ENCODE peak calls at places on chromosomes 13 and 19, in six cellular contexts. H is right lobe of liver, F is mammary epithelial cell, N is IMR-90, E is tibial nerve, D is cardiac muscle cell. Q is an unnamed sample.

GRCh38 chr13:111319998-111320911 is at the start of gene TEX29:
- DNase-seq in H (no peak), D (no peak), F (no peak), E (no peak), N (no peak), Q (no peak)

GRCh38 chr19:58569191-58569942 is 3.8 kb downstream of the MZF1 start:
- DNase-seq in H (peak; percentile 42), N (no peak), F (no peak), E (peak; percentile 6), D (no peak), Q (no peak)

GRCh38 chr13:80562423-80562822 is 221.5 kb upstream of the SPRY2 start:
- DNase-seq in D (no peak), N (no peak), E (no peak), F (no peak), H (no peak), Q (no peak)

GRCh38 chr19:43636121-43636683 is 3.4 kb downstream of the CADM4 start:
- DNase-seq in E (no peak), D (no peak), F (no peak), N (no peak), H (no peak), Q (no peak)

GRCh38 chr19:54707932-54708331 is 16.3 kb upstream of the KIR3DL3 start:
- DNase-seq in N (no peak), D (no peak), E (no peak), H (no peak), F (no peak), Q (no peak)

GRCh38 chr13:114143806-114144605 is 11.6 kb upstream of the RASA3 start:
- DNase-seq in F (no peak), E (no peak), D (no peak), H (peak; percentile 38), N (no peak), Q (no peak)

GRCh38 chr13:111494641-111495040 is 174.2 kb downstream of the TEX29 start:
- DNase-seq in E (no peak), H (peak; percentile 14), F (no peak), N (no peak), D (no peak), Q (no peak)

GRCh38 chr19:19508217-19508616 is 7.1 kb downstream of the TSSK6 start:
- DNase-seq in E (no peak), F (no peak), N (no peak), D (no peak), H (no peak), Q (no peak)

GRCh38 chr13:60220072-60220471 is 56.3 kb upstream of the DIAPH3 start:
- DNase-seq in N (no peak), F (no peak), E (no peak), H (no peak), D (no peak), Q (no peak)

GRCh38 chr19:11105014-11105636 is 15.9 kb downstream of the LDLR start:
- DNase-seq in D (no peak), N (no peak), H (no peak), E (no peak), F (no peak), Q (no peak)

GRCh38 chr13:112855859-112856258 is 113.2 kb upstream of the MCF2L start:
- DNase-seq in D (no peak), H (no peak), F (no peak), N (no peak), E (no peak), Q (no peak)
- H3K27ac ChIP-seq in D (no peak overlapping the region), H (no peak overlapping the region), F (no peak overlapping the region), N (no peak overlapping the region), E (no peak overlapping the region), Q (no peak overlapping the region)

DNA sequence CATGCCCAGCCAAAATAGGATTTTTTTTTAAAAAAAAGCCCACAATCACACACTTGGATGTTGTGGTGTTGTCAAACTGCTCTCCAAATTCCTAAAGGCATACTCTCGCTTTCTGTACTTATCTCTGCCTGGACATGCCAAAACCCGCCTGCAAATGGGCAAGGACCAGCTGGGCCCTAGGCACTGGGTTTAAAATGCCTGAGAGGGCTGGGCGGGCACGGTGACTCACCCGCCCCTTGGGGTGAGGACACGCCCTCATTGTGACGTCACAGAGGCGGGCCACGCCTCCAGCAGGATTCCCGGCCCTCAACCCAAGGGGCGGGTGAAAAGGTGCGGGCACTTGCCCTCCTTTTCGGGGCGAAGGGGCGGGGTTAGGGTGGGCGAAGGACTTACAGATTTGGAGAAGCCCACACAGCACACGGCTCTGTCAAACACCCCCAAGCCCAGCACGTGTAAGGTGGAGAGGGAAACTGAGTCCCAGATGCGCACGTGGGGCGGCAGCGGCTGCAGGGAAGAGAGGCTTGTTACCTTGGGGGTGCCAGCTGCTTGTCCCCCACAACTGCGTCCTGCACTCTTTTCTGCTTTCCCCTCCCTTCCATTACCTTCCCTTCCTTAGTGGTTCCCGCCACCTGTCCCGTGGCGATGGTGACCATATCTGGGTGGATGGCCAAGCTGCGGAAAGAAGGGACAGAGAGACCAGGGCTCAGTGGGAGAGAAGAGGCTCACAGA is 6.6 kb downstream of the EML2 start:
- DNase-seq in H (no peak), D (peak; percentile 94), N (peak; percentile 89), F (peak; percentile 98), E (no peak), Q (peak; percentile 92)
- H3K4me1 ChIP-seq in H (no peaks in the 10 kb centered on the region), D (no peaks in the 10 kb centered on the region), N (peaks cover 14% of the 10 kb centered on the region), F (peaks cover 28% of the 10 kb centered on the region), E (no peaks in the 10 kb centered on the region), Q (peaks cover 34% of the 10 kb centered on the region)

GRCh38 chr13:97875218-97875617 is 78.3 kb upstream of the IPO5 start:
- DNase-seq in F (no peak), N (no peak), H (no peak), E (no peak), D (no peak), Q (no peak)
- H3K4me3 ChIP-seq in F (no peak overlapping the region), N (no peak overlapping the region), H (no peak overlapping the region), E (no peak overlapping the region), D (no peak overlapping the region), Q (no peak overlapping the region)

DNA sequence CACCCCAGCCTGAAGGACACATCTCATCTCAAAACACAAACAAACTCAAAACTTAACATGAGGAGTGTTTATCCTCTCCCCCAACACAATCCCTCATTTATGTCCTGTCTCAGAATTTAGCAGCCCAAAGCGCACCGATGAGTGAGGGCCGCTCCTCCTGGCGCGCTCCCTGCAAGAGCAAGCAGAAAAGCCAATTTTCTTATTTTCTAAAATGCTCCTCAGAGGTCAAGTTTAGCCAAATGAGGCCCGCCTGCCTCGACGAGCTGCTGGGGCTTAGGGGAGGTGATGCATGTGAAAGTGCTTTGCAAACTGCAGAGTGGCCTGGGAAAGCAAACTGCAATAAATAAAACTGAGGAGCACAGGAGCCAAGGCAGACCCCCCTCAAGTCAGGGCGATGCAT is 28.9 kb downstream of the CAPS start:
- DNase-seq in F (no peak), E (no peak), D (no peak), H (no peak), N (no peak), Q (no peak)
- H3K27ac ChIP-seq in F (no peak overlapping the region), E (no peak overlapping the region), D (no peak overlapping the region), H (no peak overlapping the region), N (peak overlapping the region; percentile 83), Q (no peak overlapping the region)

GRCh38 chr19:13026478-13026999 is 31.3 kb downstream of the NFIX start:
- DNase-seq in D (peak; percentile 45), H (peak; percentile 76), E (no peak), N (peak; percentile 57), F (peak; percentile 67), Q (no peak)
- H3K4me1 ChIP-seq in D (peaks cover 4% of the 10 kb centered on the region), H (peaks cover 45% of the 10 kb centered on the region), E (peaks cover 54% of the 10 kb centered on the region), N (peaks cover 33% of the 10 kb centered on the region), F (peaks cover 69% of the 10 kb centered on the region), Q (peaks cover 46% of the 10 kb centered on the region)

GRCh38 chr13:99980201-99981114 is 1.1 kb upstream of the ZIC2 start:
- DNase-seq in N (peak; percentile 43), D (peak; percentile 71), H (peak; percentile 81), F (peak; percentile 76), E (no peak), Q (peak; percentile 96)

GRCh38 chr13:99981115-99982020 is at the start of gene ZIC2:
- DNase-seq in F (peak; percentile 60), D (peak; percentile 34), H (no peak), N (no peak), E (no peak), Q (peak; percentile 89)

GRCh38 chr13:99983401-99984133 is 2.0 kb downstream of the ZIC2 start:
- DNase-seq in N (no peak), E (no peak), H (no peak), F (no peak), D (no peak), Q (no peak)

GRCh38 chr13:99982741-99983400 is 1.3 kb downstream of the ZIC2 start:
- DNase-seq in N (no peak), D (no peak), F (no peak), E (no peak), H (no peak), Q (peak; percentile 71)

DNA sequence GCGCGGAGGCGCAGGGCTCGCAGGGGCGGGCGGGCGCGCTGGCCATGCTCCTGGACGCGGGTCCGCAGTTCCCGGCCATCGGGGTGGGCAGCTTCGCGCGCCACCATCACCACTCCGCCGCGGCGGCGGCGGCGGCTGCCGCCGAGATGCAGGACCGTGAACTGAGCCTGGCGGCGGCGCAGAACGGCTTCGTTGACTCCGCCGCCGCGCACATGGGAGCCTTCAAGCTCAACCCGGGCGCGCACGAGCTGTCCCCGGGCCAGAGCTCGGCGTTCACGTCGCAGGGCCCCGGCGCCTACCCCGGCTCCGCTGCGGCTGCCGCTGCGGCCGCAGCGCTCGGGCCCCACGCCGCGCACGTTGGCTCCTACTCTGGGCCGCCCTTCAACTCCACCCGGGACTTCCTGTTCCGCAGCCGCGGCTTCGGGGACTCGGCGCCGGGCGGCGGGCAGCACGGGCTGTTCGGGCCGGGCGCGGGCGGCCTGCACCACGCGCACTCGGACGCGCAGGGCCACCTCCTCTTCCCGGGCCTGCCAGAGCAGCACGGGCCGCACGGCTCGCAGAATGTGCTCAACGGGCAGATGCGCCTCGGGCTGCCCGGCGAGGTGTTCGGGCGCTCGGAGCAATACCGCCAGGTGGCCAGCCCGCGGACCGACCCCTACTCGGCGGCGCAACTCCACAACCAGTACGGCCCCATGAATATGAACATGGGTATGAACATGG is 597 bp downstream of the ZIC2 start:
- DNase-seq in D (no peak), F (peak; percentile 51), N (no peak), H (no peak), E (no peak), Q (peak; percentile 72)
- H3K4me3 ChIP-seq in D (peak overlapping the region; percentile 54), F (peak overlapping the region; percentile 54), N (peak overlapping the region; percentile 21), H (no peak overlapping the region), E (no peak overlapping the region), Q (peak overlapping the region; percentile 59)

DNA sequence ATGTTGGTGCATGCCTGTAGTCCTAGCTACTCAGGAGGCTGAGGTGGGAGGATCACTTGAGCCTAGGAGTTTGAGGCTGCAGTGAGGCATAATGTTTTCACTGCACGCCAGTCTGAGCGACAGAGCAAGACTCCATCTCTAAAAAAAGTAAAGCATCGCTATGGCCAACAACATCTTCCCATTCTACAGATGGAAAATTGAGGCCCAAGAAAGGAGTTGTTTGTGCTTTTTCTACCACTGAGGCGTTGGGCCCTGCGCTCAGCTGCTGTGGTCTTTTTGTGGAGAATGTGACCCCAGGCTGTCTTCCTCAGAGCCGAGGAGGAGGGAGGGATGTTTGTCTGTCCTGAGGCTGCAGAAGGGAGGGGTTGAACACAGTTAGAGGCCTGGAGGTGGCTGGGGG is 485 bp upstream of the C5AR2 start:
- DNase-seq in H (no peak), D (no peak), N (no peak), E (no peak), F (no peak), Q (no peak)
- H3K27ac ChIP-seq in H (peak overlapping the region; percentile 21), D (no peak overlapping the region), N (no peak overlapping the region), E (peak overlapping the region; percentile 19), F (no peak overlapping the region), Q (no peak overlapping the region)

Q was measured in SJSA1.